ENCODE peak calls at places on chromosomes 16 and 17, in nine cellular contexts. Z, B, F, O, U, W, J, Q and I are unnamed samples. For H3K4me1 and H3K9me2, the result is how much of the 10 kb centered on the place peaks cover.

GRCh38 chr16:68265078-68265925 is 976 bp downstream of the SLC7A6 start:
- DNase-seq in Z (peak), B (peak), F (peak), O (peak), U (peak), W (peak), J (peak), Q (peak), I (peak)

GRCh38 chr16:71396589-71396988 is 38.1 kb downstream of the CALB2 start:
- DNase-seq in Z (no peak), B (no peak), F (no peak), O (no peak), U (no peak), W (no peak), J (no peak), Q (no peak), I (no peak)

GRCh38 chr17:56866076-56866475 is 32.1 kb downstream of the DGKE start:
- DNase-seq in Z (no peak), B (no peak), F (no peak), O (no peak), U (no peak), W (no peak), J (no peak), Q (no peak), I (no peak)

GRCh38 chr17:40355123-40355803 is 9.3 kb downstream of the GJD3 start:
- DNase-seq in Z (no peak), B (peak), F (peak), O (peak), U (no peak), W (peak), J (peak), Q (peak), I (peak)

GRCh38 chr16:89071686-89072182 is 21.9 kb upstream of the ACSF3 start:
- DNase-seq in Z (no peak), B (no peak), F (no peak), O (no peak), U (no peak), W (no peak), J (peak), Q (no peak), I (no peak)

GRCh38 chr17:45316271-45317112 is at the start of gene MAP3K14:
- DNase-seq in Z (peak), B (peak), F (peak), O (peak), U (no peak), W (peak), J (peak), Q (peak), I (peak)

GRCh38 chr16:66165879-66166278 is 200.6 kb upstream of the CDH5 start:
- DNase-seq in Z (no peak), B (no peak), F (no peak), O (no peak), U (no peak), W (no peak), J (no peak), Q (no peak), I (no peak)

GRCh38 chr16:25033852-25034251 is 18.7 kb upstream of the ARHGAP17 start:
- DNase-seq in Z (no peak), B (peak), F (no peak), O (no peak), U (no peak), W (no peak), J (no peak), Q (no peak), I (no peak)

GRCh38 chr16:7325835-7326234 is 6.8 kb upstream of the RBFOX1 start:
- DNase-seq in Z (no peak), B (no peak), F (no peak), O (no peak), U (no peak), W (no peak), J (no peak), Q (no peak), I (no peak)

GRCh38 chr17:8332688-8333087 is 7.0 kb upstream of the ODF4 start:
- DNase-seq in Z (no peak), B (no peak), F (peak), O (no peak), U (no peak), W (no peak), J (peak), Q (no peak), I (no peak)

GRCh38 chr16:66004706-66005105 is 361.8 kb upstream of the CDH5 start:
- DNase-seq in Z (no peak), B (peak), F (no peak), O (no peak), U (no peak), W (no peak), J (no peak), Q (no peak), I (no peak)

GRCh38 chr17:43367588-43368242 is 31.1 kb upstream of the ARL4D start:
- DNase-seq in Z (peak), B (peak), F (peak), O (peak), U (peak), W (peak), J (peak), Q (peak), I (peak)

GRCh38 chr16:22926105-22926751 is 112.3 kb downstream of the HS3ST2 start:
- DNase-seq in Z (no peak), B (no peak), F (no peak), O (no peak), U (no peak), W (no peak), J (peak), Q (no peak), I (no peak)

GRCh38 chr16:49463529-49463928 is 89.9 kb downstream of the C16orf78 start:
- DNase-seq in Z (peak), B (no peak), F (no peak), O (no peak), U (no peak), W (peak), J (no peak), Q (peak), I (no peak)

GRCh38 chr16:89115216-89115949 is 21.7 kb downstream of the ACSF3 start:
- DNase-seq in Z (peak), B (no peak), F (no peak), O (no peak), U (no peak), W (peak), J (no peak), Q (peak), I (no peak)

GRCh38 chr16:24610421-24610765 is 71.0 kb downstream of the RBBP6 start:
- DNase-seq in Z (no peak), B (peak), F (peak), O (peak), U (no peak), W (no peak), J (no peak), Q (no peak), I (peak)

GRCh38 chr17:81867952-81868673 is 3.0 kb downstream of the ARHGDIA start:
- DNase-seq in Z (no peak), B (peak), F (no peak), O (no peak), U (peak), W (no peak), J (peak), Q (peak), I (no peak)

GRCh38 chr17:3641014-3641413 is 4.5 kb downstream of the CTNS start:
- DNase-seq in Z (no peak), B (no peak), F (no peak), O (peak), U (no peak), W (no peak), J (no peak), Q (no peak), I (no peak)

GRCh38 chr17:46727572-46728348 is 90.7 kb downstream of the WNT3 start:
- DNase-seq in Z (no peak), B (peak), F (peak), O (no peak), U (no peak), W (no peak), J (no peak), Q (no peak), I (peak)

GRCh38 chr17:60410001-60410400 is 12.3 kb upstream of the CHCT1 start:
- DNase-seq in Z (no peak), B (no peak), F (peak), O (no peak), U (no peak), W (peak), J (no peak), Q (no peak), I (peak)

GRCh38 chr16:81495321-81496234 is 51.0 kb downstream of the CMIP start:
- DNase-seq in Z (no peak), B (no peak), F (no peak), O (no peak), U (no peak), W (no peak), J (peak), Q (no peak), I (no peak)

GRCh38 chr17:80104956-80105375 is 3.6 kb downstream of the GAA start:
- DNase-seq in Z (no peak), B (no peak), F (no peak), O (no peak), U (no peak), W (no peak), J (no peak), Q (no peak), I (no peak)

GRCh38 chr16:72590179-72590937 is 418.4 kb upstream of the PMFBP1 start:
- DNase-seq in Z (peak), B (no peak), F (no peak), O (no peak), U (no peak), W (no peak), J (no peak), Q (peak), I (no peak)

GRCh38 chr17:52737071-52737470 is 578.6 kb upstream of the CA10 start:
- DNase-seq in Z (no peak), B (no peak), F (no peak), O (no peak), U (no peak), W (no peak), J (no peak), Q (no peak), I (no peak)

GRCh38 chr16:31181102-31181830 is 1.3 kb downstream of the FUS start:
- DNase-seq in Z (no peak), B (peak), F (peak), O (no peak), U (no peak), W (peak), J (no peak), Q (peak), I (peak)

GRCh38 chr16:30082545-30083090 is 6.8 kb downstream of the PPP4C start:
- DNase-seq in Z (no peak), B (no peak), F (no peak), O (no peak), U (no peak), W (no peak), J (no peak), Q (no peak), I (no peak)

GRCh38 chr17:968812-969766 is 10.5 kb downstream of the NXN start:
- DNase-seq in Z (no peak), B (peak), F (no peak), O (no peak), U (peak), W (no peak), J (peak), Q (no peak), I (no peak)

GRCh38 chr16:3487521-3488410 is 7.5 kb downstream of the C16orf90 start:
- DNase-seq in Z (no peak), B (no peak), F (no peak), O (peak), U (no peak), W (no peak), J (no peak), Q (no peak), I (peak)

GRCh38 chr16:84183911-84184310 is 2.9 kb downstream of the TAF1C start:
- DNase-seq in Z (no peak), B (peak), F (no peak), O (no peak), U (no peak), W (no peak), J (no peak), Q (no peak), I (no peak)

GRCh38 chr16:57941016-57941656 is 29.8 kb downstream of the CNGB1 start:
- DNase-seq in Z (no peak), B (peak), F (peak), O (no peak), U (no peak), W (no peak), J (peak), Q (no peak), I (peak)

GRCh38 chr16:88727871-88728270 is 21.6 kb downstream of the CTU2 start:
- DNase-seq in Z (no peak), B (no peak), F (no peak), O (no peak), U (no peak), W (no peak), J (peak), Q (no peak), I (no peak)

GRCh38 chr17:80712089-80712488 is 167.5 kb downstream of the RPTOR start:
- DNase-seq in Z (no peak), B (no peak), F (no peak), O (no peak), U (no peak), W (no peak), J (no peak), Q (no peak), I (no peak)

GRCh38 chr16:30982548-30983288 is 2.3 kb upstream of the HSD3B7 start:
- DNase-seq in Z (no peak), B (peak), F (no peak), O (no peak), U (no peak), W (no peak), J (no peak), Q (no peak), I (no peak)

GRCh38 chr17:28792877-28793666 is 49.3 kb downstream of the TRAF4 start:
- DNase-seq in Z (no peak), B (no peak), F (peak), O (peak), U (no peak), W (peak), J (no peak), Q (no peak), I (no peak)

GRCh38 chr16:6940968-6941367 is 391.7 kb upstream of the RBFOX1 start:
- DNase-seq in Z (no peak), B (no peak), F (no peak), O (no peak), U (no peak), W (no peak), J (no peak), Q (no peak), I (no peak)

GRCh38 chr16:13988038-13988437 is 68.1 kb downstream of the ERCC4 start:
- DNase-seq in Z (no peak), B (no peak), F (no peak), O (no peak), U (no peak), W (no peak), J (no peak), Q (no peak), I (no peak)

GRCh38 chr16:54591816-54592246 is 305.2 kb upstream of the IRX3 start:
- DNase-seq in Z (no peak), B (no peak), F (no peak), O (no peak), U (no peak), W (no peak), J (no peak), Q (no peak), I (no peak)
- H3K4me1 ChIP-seq in Z (under half), B (under half), F (under half), O (under half), U (under half), W (under half), J (under half), Q (under half), I (under half)

GRCh38 chr16:11502239-11502638 is 84.5 kb downstream of the LITAF start:
- DNase-seq in Z (no peak), B (no peak), F (no peak), O (no peak), U (no peak), W (no peak), J (no peak), Q (no peak), I (no peak)

GRCh38 chr16:11501583-11502138 is 85.1 kb downstream of the LITAF start:
- DNase-seq in Z (no peak), B (no peak), F (no peak), O (peak), U (no peak), W (no peak), J (no peak), Q (no peak), I (no peak)

GRCh38 chr16:11506816-11507305 is 79.9 kb downstream of the LITAF start:
- DNase-seq in Z (no peak), B (no peak), F (no peak), O (no peak), U (no peak), W (peak), J (no peak), Q (peak), I (no peak)

GRCh38 chr16:11500720-11501346 is 85.9 kb downstream of the LITAF start:
- DNase-seq in Z (no peak), B (no peak), F (no peak), O (no peak), U (no peak), W (no peak), J (no peak), Q (no peak), I (no peak)

GRCh38 chr16:11503566-11503965 is 83.2 kb downstream of the LITAF start:
- DNase-seq in Z (no peak), B (no peak), F (no peak), O (no peak), U (no peak), W (no peak), J (no peak), Q (no peak), I (no peak)
- H2AFZ ChIP-seq in Z (no peak), B (no peak), F (no peak), O (peak), U (no peak), W (no peak), J (no peak), Q (no peak), I (no peak)

GRCh38 chr17:27385626-27386025 is 70.6 kb upstream of the KSR1 start:
- DNase-seq in Z (no peak), B (no peak), F (no peak), O (no peak), U (no peak), W (no peak), J (no peak), Q (no peak), I (no peak)
- H3K9me2 ChIP-seq in Z (under half), B (under half), F (under half), O (under half), U (under half), W (under half), J (under half), Q (under half), I (under half)

GRCh38 chr17:17587614-17588336 is 3.7 kb downstream of the PEMT start:
- DNase-seq in Z (no peak), B (peak), F (no peak), O (no peak), U (no peak), W (no peak), J (no peak), Q (no peak), I (no peak)
- H3K4me1 ChIP-seq in Z (under half), B (under half), F (under half), O (under half), U (under half), W (under half), J (under half), Q (under half), I (under half)

GRCh38 chr17:74212913-74213791 is at the start of gene TTYH2:
- DNase-seq in Z (peak), B (peak), F (peak), O (peak), U (peak), W (peak), J (peak), Q (peak), I (peak)
- H2AFZ ChIP-seq in Z (peak), B (peak), F (peak), O (peak), U (peak), W (peak), J (peak), Q (peak), I (peak)

GRCh38 chr16:29028457-29029167 is 43.8 kb downstream of the LAT start:
- DNase-seq in Z (no peak), B (no peak), F (no peak), O (peak), U (no peak), W (no peak), J (no peak), Q (no peak), I (no peak)
- H3K9me2 ChIP-seq in Z (under half), B (under half), F (under half), O (under half), U (under half), W (under half), J (under half), Q (under half), I (under half)

DNA sequence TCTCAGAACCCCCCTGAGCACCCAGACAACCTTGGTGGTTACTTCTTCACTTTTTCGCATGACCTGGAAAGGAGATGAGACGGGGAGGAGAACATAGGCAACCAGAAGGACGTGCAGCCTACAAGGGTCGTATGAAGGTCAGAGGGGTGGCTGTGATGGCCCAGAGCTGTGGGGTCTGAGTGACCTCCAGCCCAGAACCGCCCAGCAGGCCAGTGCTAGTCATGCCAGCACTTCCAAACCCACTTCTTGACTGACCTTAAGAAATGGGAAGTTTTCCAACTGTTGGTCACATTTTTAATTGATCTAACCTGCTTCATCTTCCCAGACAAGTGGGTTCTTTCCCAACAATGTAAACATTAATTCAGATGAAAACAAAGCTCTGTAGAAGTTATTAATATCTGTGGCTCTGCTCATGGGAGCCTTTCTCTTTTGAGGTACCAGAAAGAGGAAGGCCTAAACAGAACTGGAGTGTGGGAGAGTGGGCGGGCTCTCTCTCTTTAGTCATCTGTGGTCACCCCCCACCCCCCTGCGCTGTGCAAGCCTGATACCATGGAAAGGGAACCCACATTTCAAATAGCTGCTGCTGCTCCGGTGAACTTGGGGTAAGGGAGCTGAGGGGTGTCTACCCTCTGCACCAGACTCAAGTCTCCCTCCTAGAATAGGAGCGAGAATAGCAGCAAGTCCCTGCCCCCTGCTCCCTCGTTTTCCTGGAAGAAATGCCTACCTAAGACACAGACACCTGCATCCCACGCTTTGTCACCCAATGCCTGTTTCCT is 101.6 kb downstream of the RAB11FIP4 start:
- DNase-seq in Z (no peak), B (peak), F (no peak), O (no peak), U (no peak), W (peak), J (no peak), Q (no peak), I (no peak)
- H3K4me1 ChIP-seq in Z (under half), B (under half), F (under half), O (half or more), U (under half), W (half or more), J (under half), Q (half or more), I (half or more)

GRCh38 chr17:48420823-48421222 is 9.2 kb downstream of the SKAP1 start:
- DNase-seq in Z (no peak), B (no peak), F (no peak), O (no peak), U (no peak), W (no peak), J (no peak), Q (no peak), I (no peak)
- H2AFZ ChIP-seq in Z (no peak), B (no peak), F (no peak), O (peak), U (no peak), W (no peak), J (no peak), Q (no peak), I (no peak)

DNA sequence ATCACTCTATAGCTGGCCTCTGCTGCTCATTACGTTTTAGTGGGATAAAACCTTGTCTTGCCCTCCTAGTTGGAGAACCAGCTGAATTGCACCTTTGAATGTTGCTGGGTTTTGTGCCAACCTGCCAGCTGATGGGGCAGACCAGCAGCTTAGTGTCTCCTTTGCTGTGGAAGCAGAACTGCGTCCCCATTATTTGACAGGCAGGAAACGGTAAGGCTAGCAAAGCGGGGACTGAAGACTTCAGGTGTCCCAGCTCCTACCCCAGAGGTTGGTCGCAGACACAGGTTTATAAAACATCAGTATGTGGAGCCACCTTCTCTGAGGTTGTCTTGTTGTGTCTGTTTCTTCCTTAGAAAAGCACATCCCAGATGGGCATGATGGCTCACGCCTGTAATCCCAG is 158.1 kb downstream of the PRKCA start:
- DNase-seq in Z (no peak), B (no peak), F (no peak), O (no peak), U (no peak), W (no peak), J (no peak), Q (no peak), I (no peak)
- H3K9me2 ChIP-seq in Z (under half), B (under half), F (under half), O (under half), U (under half), W (under half), J (under half), Q (under half), I (under half)